ENCODE peak calls at places on chromosomes 5 and 9, in four cellular contexts. L is GM12865, B is PC-9, M is AG04450. H is an unnamed sample.

GRCh38 chr5:73550016-73550415 is 15.4 kb downstream of the ANKRA2 start:
- DNase-seq in L (no peak), B (no peak), M (no peak), H (no peak)

GRCh38 chr5:96968614-96969013 is 32.7 kb downstream of the LNPEP start:
- DNase-seq in L (no peak), B (no peak), M (no peak), H (no peak)

GRCh38 chr5:13477118-13477737 is 467.3 kb downstream of the DNAH5 start:
- DNase-seq in L (no peak), B (peak; percentile 19), M (peak; percentile 15), H (peak; percentile 27)

GRCh38 chr9:121880343-121880742 is 212.8 kb downstream of the TTLL11 start:
- DNase-seq in L (no peak), B (no peak), M (no peak), H (no peak)

GRCh38 chr5:178671745-178672144 is 44.9 kb upstream of the CLK4 start:
- DNase-seq in L (no peak), B (no peak), M (no peak), H (no peak)

GRCh38 chr5:115419794-115420585 is 123.5 kb upstream of the CCDC112 start:
- DNase-seq in L (no peak), B (peak; percentile 53), M (peak; percentile 85), H (peak; percentile 93)

GRCh38 chr9:100359057-100359456 is 6.3 kb upstream of the TEX10 start:
- DNase-seq in L (no peak), B (no peak), M (no peak), H (no peak)

GRCh38 chr9:16012621-16013020 is 459.8 kb downstream of the CCDC171 start:
- DNase-seq in L (no peak), B (no peak), M (no peak), H (no peak)

GRCh38 chr5:3740546-3741371 is 145.1 kb downstream of the IRX1 start:
- DNase-seq in L (no peak), B (no peak), M (no peak), H (no peak)

GRCh38 chr5:8188874-8189588 is 320.1 kb downstream of the MTRR start:
- DNase-seq in L (no peak), B (no peak), M (no peak), H (no peak)

GRCh38 chr9:123933801-123934200 is 3.9 kb upstream of the DENND1A start:
- DNase-seq in L (no peak), B (no peak), M (no peak), H (no peak)

GRCh38 chr9:130268521-130269131 is 3.1 kb downstream of the HMCN2 start:
- DNase-seq in L (peak; percentile 18), B (no peak), M (no peak), H (no peak)

GRCh38 chr9:86741311-86742215 is 205.7 kb downstream of the GAS1 start:
- DNase-seq in L (no peak), B (peak; percentile 90), M (no peak), H (peak; percentile 52)

GRCh38 chr9:114608525-114608796 is 2.6 kb upstream of the TMEM268 start:
- DNase-seq in L (no peak), B (no peak), M (no peak), H (no peak)

GRCh38 chr5:109857405-109858031 is 167.8 kb downstream of the MAN2A1 start:
- DNase-seq in L (no peak), B (no peak), M (no peak), H (no peak)

GRCh38 chr5:143011621-143012020 is 241.4 kb downstream of the ARHGAP26 start:
- DNase-seq in L (no peak), B (no peak), M (no peak), H (peak; percentile 79)

GRCh38 chr9:6184749-6185645 is 30.6 kb upstream of the IL33 start:
- DNase-seq in L (peak; percentile 67), B (no peak), M (no peak), H (peak; percentile 52)

GRCh38 chr5:15203376-15203775 is 296.6 kb upstream of the FBXL7 start:
- DNase-seq in L (no peak), B (no peak), M (no peak), H (peak; percentile 81)

GRCh38 chr9:77212801-77213200 is 35.5 kb downstream of the VPS13A start:
- DNase-seq in L (no peak), B (no peak), M (no peak), H (no peak)

GRCh38 chr9:77211561-77211960 is 34.2 kb downstream of the VPS13A start:
- DNase-seq in L (no peak), B (no peak), M (no peak), H (no peak)

GRCh38 chr9:77221431-77221830 is 44.1 kb downstream of the VPS13A start:
- DNase-seq in L (no peak), B (no peak), M (peak; percentile 7), H (no peak)

GRCh38 chr9:77218612-77219011 is 41.3 kb downstream of the VPS13A start:
- DNase-seq in L (no peak), B (no peak), M (peak; percentile 37), H (peak; percentile 60)

DNA sequence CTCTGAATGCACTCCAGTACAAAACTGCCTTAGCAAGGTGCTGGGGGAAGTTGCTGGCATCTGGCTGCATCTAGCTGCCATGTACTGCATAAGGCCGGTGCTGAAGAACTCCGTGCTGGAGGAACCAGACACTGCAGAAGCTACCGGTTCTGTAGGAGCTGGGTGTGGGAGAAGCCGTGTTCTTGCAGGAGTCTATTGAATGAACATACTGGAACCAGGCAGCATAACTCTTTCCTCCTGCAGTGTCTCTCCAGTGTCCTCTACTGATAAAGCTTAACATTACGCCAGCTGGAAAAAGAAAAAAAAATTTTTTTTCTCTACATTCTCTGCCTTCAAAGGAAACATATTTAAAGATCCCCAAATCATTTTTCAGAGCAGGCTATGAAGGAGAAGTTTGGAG is 38.5 kb downstream of the VPS13A start:
- DNase-seq in L (no peak), B (no peak), M (no peak), H (peak; percentile 16)
- TF ChIP-seq CTCF in L (no peak), B (peak; percentile 36), M (peak; percentile 47), H (peak; percentile 42)

GRCh38 chr9:128411373-128412119 is 9.1 kb upstream of the CERCAM start:
- DNase-seq in L (no peak), B (no peak), M (no peak), H (no peak)

GRCh38 chr9:128409450-128409849 is 11.2 kb upstream of the CERCAM start:
- DNase-seq in L (no peak), B (no peak), M (no peak), H (no peak)

GRCh38 chr9:128412120-128412790 is 8.4 kb upstream of the CERCAM start:
- DNase-seq in L (peak; percentile 35), B (peak; percentile 65), M (no peak), H (no peak)

GRCh38 chr9:128408963-128409431 is 11.7 kb upstream of the CERCAM start:
- DNase-seq in L (no peak), B (no peak), M (no peak), H (no peak)

DNA sequence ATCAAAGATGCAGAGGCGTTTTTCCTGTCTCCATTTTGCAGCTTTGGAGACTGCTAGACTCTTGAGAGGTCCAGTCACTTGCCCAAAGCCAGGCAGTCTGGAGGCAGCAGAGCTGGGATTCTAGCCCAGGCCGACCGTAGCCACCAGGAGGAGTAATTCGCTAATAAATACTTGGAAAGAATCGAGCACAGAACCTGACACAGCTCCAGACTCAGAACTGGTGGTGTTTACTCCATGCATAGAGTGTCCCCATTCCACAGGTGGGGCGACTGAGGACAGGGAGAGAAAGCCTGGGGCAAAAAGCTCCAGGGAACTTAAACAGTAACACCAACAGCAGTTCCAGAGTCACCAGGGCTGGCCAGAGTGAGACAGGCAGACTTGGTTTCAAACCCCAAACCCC is 10.7 kb upstream of the CERCAM start:
- DNase-seq in L (no peak), B (peak; percentile 20), M (no peak), H (peak; percentile 35)
- TF ChIP-seq CTCF in L (no peak), B (no peak), M (peak; percentile 50), H (peak; percentile 45)

GRCh38 chr5:138610468-138611294 is 35.5 kb upstream of the HSPA9 start:
- DNase-seq in L (no peak), B (no peak), M (no peak), H (no peak)
- TF ChIP-seq CTCF in L (no peak), B (no peak), M (peak; percentile 49), H (peak; percentile 26)

DNA sequence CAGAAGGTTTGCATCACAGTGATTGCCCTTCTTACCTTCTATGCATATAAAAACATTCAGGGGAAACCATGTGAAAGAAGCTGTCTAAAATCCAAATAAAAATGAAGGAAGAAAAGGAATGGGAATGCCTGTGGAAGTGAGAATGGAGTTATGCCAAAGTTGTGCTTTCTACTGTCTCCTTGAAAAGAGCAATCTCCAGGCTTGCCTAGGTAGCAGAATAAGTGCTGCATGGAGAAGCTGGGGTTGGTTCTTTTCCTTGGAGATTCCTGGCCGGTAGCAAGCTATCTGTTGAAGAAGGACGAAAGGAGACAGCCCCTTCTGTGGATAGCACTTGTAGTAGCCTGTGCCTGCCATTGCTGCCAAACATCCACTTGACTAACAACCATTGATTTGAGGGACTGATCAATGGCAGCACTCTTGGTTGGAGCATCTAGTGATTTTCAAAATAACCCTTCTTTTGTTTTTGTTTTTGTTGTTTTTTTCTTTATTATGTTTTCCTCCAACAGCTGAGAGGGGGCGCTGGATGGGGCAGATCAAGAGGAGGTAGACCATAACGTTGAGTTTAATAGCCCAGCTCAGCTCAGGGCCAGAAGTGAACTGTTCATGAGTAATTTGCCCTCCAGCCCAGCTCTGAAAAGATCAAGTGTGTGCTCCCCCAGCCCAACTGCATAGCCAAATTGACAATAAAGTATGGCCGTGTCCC is 1.6 kb downstream of the PLCXD3 start:
- DNase-seq in L (no peak), B (no peak), M (no peak), H (no peak)
- TF ChIP-seq CTCF in L (no peak), B (no peak), M (no peak), H (no peak)

H was measured in AG10803.